ENCODE peak calls at places on chromosomes 3 and 15, in five cellular contexts. K, U, O, X and L are unnamed samples.

GRCh38 chr15:77502379-77503095 is 81.8 kb downstream of the HMG20A start:
- DNase-seq in U (no peak), X (no peak), K (no peak), O (no peak), L (no peak)

GRCh38 chr15:78695046-78695671 is 54.1 kb upstream of the CHRNB4 start:
- DNase-seq in O (no peak), K (peak; percentile 2), X (no peak), U (no peak), L (peak; percentile 9)

GRCh38 chr15:41683955-41684354 is 23.8 kb downstream of the MGA start:
- DNase-seq in K (no peak), O (no peak), U (no peak), X (no peak), L (no peak)

GRCh38 chr3:126147147-126147931 is 33.0 kb downstream of the ALDH1L1 start:
- DNase-seq in K (peak; percentile 7), O (no peak), X (no peak), U (no peak), L (peak; percentile 23)

GRCh38 chr15:67133738-67134576 is 68.6 kb downstream of the SMAD3 start:
- DNase-seq in K (peak; percentile 61), U (no peak), O (peak; percentile 51), X (no peak), L (no peak)

GRCh38 chr3:188627652-188628051 is 473.7 kb downstream of the LPP start:
- DNase-seq in U (no peak), K (no peak), O (no peak), X (no peak), L (no peak)

GRCh38 chr3:56133423-56133822 is 334.8 kb downstream of the ERC2 start:
- DNase-seq in U (no peak), X (no peak), O (no peak), K (no peak), L (no peak)

GRCh38 chr15:49045691-49046112 is 544 bp downstream of the SECISBP2L start:
- DNase-seq in O (no peak), U (no peak), X (no peak), K (no peak), L (peak; percentile 30)

GRCh38 chr3:106438916-106439315 is 570.1 kb upstream of the CBLB start:
- DNase-seq in X (no peak), K (no peak), O (no peak), U (no peak), L (no peak)

GRCh38 chr15:80480909-80481308 is 76.7 kb downstream of the ARNT2 start:
- DNase-seq in U (no peak), X (no peak), K (peak; percentile 67), O (no peak), L (no peak)

GRCh38 chr3:98967758-98968157 is 66.3 kb upstream of the DCBLD2 start:
- DNase-seq in O (no peak), U (no peak), K (no peak), X (no peak), L (no peak)

GRCh38 chr3:152196782-152197181 is 71.9 kb upstream of the MBNL1 start:
- DNase-seq in K (no peak), O (no peak), X (no peak), U (no peak), L (no peak)

GRCh38 chr3:111547645-111548044 is 5.6 kb downstream of the CD96 start:
- DNase-seq in X (no peak), U (no peak), K (no peak), O (no peak), L (no peak)